ENCODE peak calls at places on chromosome 21, in ten cellular contexts. L is sigmoid colon, A is cardiac fibroblast, T is left lung, G is stomach, H is AG10803, V is prostate gland, O is progenitor cell of endocrine pancreas, D is fibroblast of lung, J is RWPE1. S is an unnamed sample.

GRCh38 chr21:46454634-46455390 is 3.9 kb upstream of the DIP2A start:
- DNase-seq in L (peak), A (no peak), T (no peak), G (no peak), H (no peak), V (no peak), O (no peak), D (no peak), J (no peak), S (no peak)

GRCh38 chr21:45449658-45450502 is 44.9 kb downstream of the COL18A1 start:
- DNase-seq in L (no peak), A (no peak), T (no peak), G (no peak), H (no peak), V (no peak), O (no peak), D (no peak), J (no peak), S (no peak)

GRCh38 chr21:41344146-41344545 is 17.7 kb upstream of the MX2 start:
- DNase-seq in L (no peak), A (no peak), T (no peak), G (no peak), H (no peak), V (no peak), O (no peak), D (no peak), J (no peak), S (no peak)

GRCh38 chr21:25895565-25896205 is 160.9 kb downstream of the GABPA start:
- DNase-seq in L (no peak), A (peak), T (no peak), G (no peak), H (peak), V (no peak), O (no peak), D (peak), J (peak), S (peak)

GRCh38 chr21:43879348-43880110 is 14.5 kb downstream of the AGPAT3 start:
- DNase-seq in L (no peak), A (no peak), T (peak), G (no peak), H (no peak), V (no peak), O (no peak), D (no peak), J (no peak), S (no peak)

GRCh38 chr21:42861311-42862122 is 17.8 kb downstream of the WDR4 start:
- DNase-seq in L (no peak), A (no peak), T (no peak), G (no peak), H (no peak), V (no peak), O (no peak), D (no peak), J (no peak), S (no peak)

GRCh38 chr21:41187537-41188025 is 19.6 kb downstream of the BACE2 start:
- DNase-seq in L (no peak), A (no peak), T (no peak), G (no peak), H (no peak), V (no peak), O (no peak), D (peak), J (no peak), S (no peak)

GRCh38 chr21:27171704-27172103 is 204.8 kb upstream of the ADAMTS5 start:
- DNase-seq in L (no peak), A (peak), T (no peak), G (no peak), H (peak), V (no peak), O (no peak), D (no peak), J (no peak), S (peak)

GRCh38 chr21:18382141-18382540 is 21.4 kb downstream of the TMPRSS15 start:
- DNase-seq in L (no peak), A (no peak), T (no peak), G (no peak), H (no peak), V (no peak), O (no peak), D (no peak), J (no peak), S (no peak)

GRCh38 chr21:35102488-35103407 is 53.6 kb upstream of the RUNX1 start:
- DNase-seq in L (peak), A (no peak), T (peak), G (peak), H (no peak), V (no peak), O (no peak), D (no peak), J (no peak), S (no peak)

GRCh38 chr21:31198575-31198974 is 145.5 kb downstream of the TIAM1 start:
- DNase-seq in L (no peak), A (peak), T (no peak), G (no peak), H (peak), V (peak), O (no peak), D (peak), J (peak), S (peak)

GRCh38 chr21:44010429-44010828 is 1.7 kb upstream of the TRAPPC10 start:
- DNase-seq in L (no peak), A (no peak), T (no peak), G (no peak), H (no peak), V (no peak), O (no peak), D (no peak), J (no peak), S (no peak)

GRCh38 chr21:46295996-46296752 is 10.0 kb downstream of the YBEY start:
- DNase-seq in L (peak), A (peak), T (peak), G (peak), H (peak), V (no peak), O (no peak), D (peak), J (no peak), S (no peak)

GRCh38 chr21:15034126-15034848 is 30.5 kb downstream of the NRIP1 start:
- DNase-seq in L (no peak), A (peak), T (no peak), G (no peak), H (peak), V (no peak), O (no peak), D (peak), J (no peak), S (peak)
- TF ChIP-seq CTCF in L (no peak), A (no peak), T (no peak), G (no peak), H (no peak), V (no peak), O (no peak), D (no peak), J (no peak), S (no peak)

GRCh38 chr21:37758997-37759396 is 157.3 kb downstream of the KCNJ6 start:
- DNase-seq in L (no peak), A (peak), T (peak), G (peak), H (peak), V (peak), O (peak), D (peak), J (peak), S (peak)
- TF ChIP-seq CTCF in L (no peak), A (peak), T (peak), G (peak), H (peak), V (no peak), O (peak), D (peak), J (no peak), S (peak)

GRCh38 chr21:37385179-37385765 is 18.7 kb downstream of the DYRK1A start:
- DNase-seq in L (no peak), A (no peak), T (no peak), G (no peak), H (no peak), V (no peak), O (no peak), D (no peak), J (no peak), S (no peak)
- TF ChIP-seq CTCF in L (no peak), A (no peak), T (no peak), G (no peak), H (no peak), V (no peak), O (no peak), D (no peak), J (no peak), S (no peak)

GRCh38 chr21:28754127-28754611 is 238.5 kb downstream of the LTN1 start:
- DNase-seq in L (peak), A (peak), T (no peak), G (no peak), H (peak), V (peak), O (no peak), D (peak), J (no peak), S (no peak)
- TF ChIP-seq CTCF in L (no peak), A (no peak), T (no peak), G (no peak), H (no peak), V (no peak), O (no peak), D (no peak), J (no peak), S (no peak)

GRCh38 chr21:36122977-36123376 is 11.9 kb upstream of the CBR3 start:
- DNase-seq in L (no peak), A (peak), T (no peak), G (no peak), H (no peak), V (no peak), O (no peak), D (no peak), J (no peak), S (no peak)
- TF ChIP-seq CTCF in L (no peak), A (peak), T (peak), G (no peak), H (peak), V (no peak), O (peak), D (no peak), J (peak), S (peak)

GRCh38 chr21:29696947-29697346 is 242.8 kb downstream of the GRIK1 start:
- DNase-seq in L (no peak), A (peak), T (no peak), G (no peak), H (no peak), V (no peak), O (no peak), D (peak), J (no peak), S (no peak)

GRCh38 chr21:29697555-29698193 is 242.1 kb downstream of the GRIK1 start:
- DNase-seq in L (no peak), A (peak), T (no peak), G (no peak), H (no peak), V (no peak), O (no peak), D (peak), J (no peak), S (no peak)

GRCh38 chr21:29689753-29690152 is 250.0 kb downstream of the GRIK1 start:
- DNase-seq in L (no peak), A (no peak), T (no peak), G (no peak), H (no peak), V (no peak), O (no peak), D (no peak), J (no peak), S (no peak)

GRCh38 chr21:29691616-29692491 is 247.9 kb downstream of the GRIK1 start:
- DNase-seq in L (no peak), A (no peak), T (no peak), G (no peak), H (no peak), V (no peak), O (no peak), D (no peak), J (no peak), S (no peak)
- TF ChIP-seq CTCF in L (no peak), A (no peak), T (no peak), G (no peak), H (no peak), V (no peak), O (no peak), D (no peak), J (no peak), S (no peak)

DNA sequence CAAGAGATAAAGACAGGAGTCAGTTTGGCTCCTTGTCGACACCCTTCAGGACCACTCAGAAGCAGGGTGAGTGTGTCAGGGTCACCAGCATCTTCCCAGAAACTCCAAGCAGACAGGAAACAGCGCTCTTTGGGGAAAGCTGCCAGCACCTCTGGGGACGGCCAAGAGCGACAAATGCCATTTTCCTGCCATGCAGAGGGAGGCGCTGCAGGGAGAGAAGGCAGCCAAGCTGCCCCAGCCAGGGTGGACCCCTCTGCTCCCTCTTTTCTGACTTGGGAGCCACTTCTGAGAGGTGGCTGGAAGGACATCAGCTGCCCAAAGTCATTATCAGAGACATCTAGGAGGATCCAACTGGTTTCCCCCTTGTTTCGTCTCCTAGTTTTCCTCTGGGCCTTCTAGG is 29.0 kb downstream of the SIM2 start:
- DNase-seq in L (peak), A (no peak), T (peak), G (peak), H (no peak), V (no peak), O (no peak), D (no peak), J (no peak), S (no peak)
- TF ChIP-seq CTCF in L (no peak), A (peak), T (no peak), G (no peak), H (no peak), V (no peak), O (no peak), D (no peak), J (no peak), S (no peak)

DNA sequence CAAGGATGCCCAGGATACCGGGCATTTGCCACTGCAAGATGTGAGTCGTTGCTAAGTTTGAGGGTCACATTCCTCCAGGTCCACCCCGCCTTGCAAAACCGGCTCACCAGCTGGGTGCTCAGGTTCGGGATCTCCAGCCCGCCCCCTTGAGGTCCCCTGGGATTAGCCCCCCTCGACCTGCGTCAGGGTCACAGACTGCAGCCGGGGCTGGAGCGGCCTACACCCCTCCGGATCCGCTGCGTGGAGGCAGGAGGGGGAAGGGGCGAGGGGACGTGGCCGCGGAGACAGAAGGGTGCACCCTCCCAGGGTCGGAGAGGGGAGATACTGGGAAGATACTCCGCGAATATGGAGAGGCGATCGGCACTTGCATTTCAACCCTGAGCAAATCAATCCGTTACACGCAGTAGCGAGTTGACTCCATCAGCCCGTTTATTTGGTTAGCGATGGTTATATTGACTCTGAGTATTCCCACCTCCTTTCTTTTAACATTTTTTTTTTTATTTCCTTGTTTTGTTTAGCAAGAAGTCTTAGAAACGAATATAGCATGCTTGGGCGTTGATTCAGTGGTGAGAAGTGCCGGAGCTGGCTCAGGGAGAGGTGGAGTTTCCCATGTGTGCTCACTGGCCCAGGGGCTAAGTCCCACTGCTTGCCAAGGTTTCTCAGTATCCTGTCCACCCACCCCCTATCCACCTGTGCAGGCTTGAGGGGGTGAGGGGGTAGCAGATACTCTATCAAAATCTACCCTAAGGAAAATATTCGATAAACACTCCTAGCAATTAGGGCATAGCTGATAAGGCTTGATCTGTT is 983 bp downstream of the IFNAR2 start:
- DNase-seq in L (peak), A (peak), T (peak), G (no peak), H (peak), V (peak), O (peak), D (peak), J (peak), S (peak)
- TF ChIP-seq CTCF in L (no peak), A (no peak), T (no peak), G (no peak), H (peak), V (no peak), O (peak), D (no peak), J (peak), S (no peak)